ENCODE peak calls at places on chromosomes 1 and 21, in four cellular contexts. One of them, this sample, is unnamed.
A peak's percentile ranks its signal among the peaks of the same experiment; 100 is the strongest.

GRCh38 chr1:109783436-109783835 is 19.7 kb upstream of the EPS8L3 start:
- DNase-seq in K562: no peak
- DNase-seq in GM12878: no peak
- DNase-seq in H1: no peak
- DNase-seq in this sample: peak; percentile 76

GRCh38 chr1:45864124-45864721 is 60.8 kb downstream of the MAST2 start:
- DNase-seq in K562: no peak
- DNase-seq in H1: no peak
- DNase-seq in GM12878: no peak
- DNase-seq in this sample: no peak

GRCh38 chr1:227586733-227587132 is 23.4 kb downstream of the ZNF678 start:
- DNase-seq in K562: no peak
- DNase-seq in GM12878: no peak
- DNase-seq in H1: no peak
- DNase-seq in this sample: no peak

GRCh38 chr1:244645890-244646289 is 7.0 kb upstream of the DESI2 start:
- DNase-seq in GM12878: no peak
- DNase-seq in H1: no peak
- DNase-seq in K562: no peak
- DNase-seq in this sample: no peak

GRCh38 chr1:201539561-201540404 is 856 bp downstream of the NAV1 start:
- DNase-seq in K562: no peak
- DNase-seq in GM12878: no peak
- DNase-seq in H1: no peak
- DNase-seq in this sample: peak; percentile 84

GRCh38 chr21:45056917-45057560 is 17.3 kb upstream of the ADARB1 start:
- DNase-seq in H1: no peak
- DNase-seq in GM12878: no peak
- DNase-seq in K562: no peak
- DNase-seq in this sample: no peak

GRCh38 chr1:245197911-245198379 is 43.2 kb downstream of the KIF26B start:
- DNase-seq in GM12878: no peak
- DNase-seq in H1: no peak
- DNase-seq in K562: no peak
- DNase-seq in this sample: peak; percentile 79

GRCh38 chr1:182281541-182281940 is 110.0 kb downstream of the GLUL start:
- DNase-seq in H1: no peak
- DNase-seq in GM12878: no peak
- DNase-seq in K562: peak; percentile 32
- DNase-seq in this sample: no peak

GRCh38 chr1:233299450-233299849 is 3.9 kb upstream of the PCNX2 start:
- DNase-seq in GM12878: no peak
- DNase-seq in K562: no peak
- DNase-seq in H1: no peak
- DNase-seq in this sample: no peak

GRCh38 chr1:56098956-56099355 is 480.4 kb downstream of the PLPP3 start:
- DNase-seq in H1: no peak
- DNase-seq in K562: no peak
- DNase-seq in GM12878: no peak
- DNase-seq in this sample: peak; percentile 85

GRCh38 chr1:12438349-12438924 is 179.6 kb downstream of the DHRS3 start:
- DNase-seq in H1: no peak
- DNase-seq in K562: no peak
- DNase-seq in GM12878: peak; percentile 73
- DNase-seq in this sample: no peak

GRCh38 chr1:118304722-118305344 is 119.8 kb upstream of the SPAG17 start:
- DNase-seq in GM12878: no peak
- DNase-seq in K562: no peak
- DNase-seq in H1: no peak
- DNase-seq in this sample: no peak

GRCh38 chr1:97545446-97545845 is 375.4 kb downstream of the DPYD start:
- DNase-seq in H1: no peak
- DNase-seq in GM12878: no peak
- DNase-seq in K562: no peak
- DNase-seq in this sample: no peak

GRCh38 chr21:39705849-39706248 is 39.1 kb upstream of the IGSF5 start:
- DNase-seq in H1: no peak
- DNase-seq in K562: no peak
- DNase-seq in GM12878: no peak
- DNase-seq in this sample: peak; percentile 12

GRCh38 chr1:40981702-40982448 is 2.4 kb downstream of the CTPS1 start:
- DNase-seq in GM12878: no peak
- DNase-seq in K562: no peak
- DNase-seq in H1: no peak
- DNase-seq in this sample: no peak
- TF ChIP-seq CHD1 in GM12878: no peak
- TF ChIP-seq CHD1 in K562: no peak
- TF ChIP-seq CHD1 in H1: no peak
- TF ChIP-seq CHD1 in this sample: no peak

GRCh38 chr1:153272186-153272585 is 12.7 kb downstream of the LORICRIN start:
- DNase-seq in H1: no peak
- DNase-seq in GM12878: no peak
- DNase-seq in K562: no peak
- DNase-seq in this sample: no peak

GRCh38 chr1:153277852-153278251 is 18.4 kb downstream of the LORICRIN start:
- DNase-seq in K562: peak; percentile 33
- DNase-seq in GM12878: no peak
- DNase-seq in H1: no peak
- DNase-seq in this sample: no peak
- TF ChIP-seq CHD1 in K562: no peak
- TF ChIP-seq CHD1 in GM12878: no peak
- TF ChIP-seq CHD1 in H1: no peak
- TF ChIP-seq CHD1 in this sample: no peak

GRCh38 chr1:38991638-38992449 is 768 bp downstream of the AKIRIN1 start:
- DNase-seq in K562: peak; percentile 75
- DNase-seq in H1: no peak
- DNase-seq in GM12878: no peak
- DNase-seq in this sample: no peak
- TF ChIP-seq CHD1 in K562: peak; percentile 33
- TF ChIP-seq CHD1 in H1: no peak
- TF ChIP-seq CHD1 in GM12878: no peak
- TF ChIP-seq CHD1 in this sample: no peak

GRCh38 chr21:26965567-26966359 is 1.1 kb downstream of the ADAMTS5 start:
- DNase-seq in H1: no peak
- DNase-seq in GM12878: no peak
- DNase-seq in K562: no peak
- DNase-seq in this sample: peak; percentile 12

GRCh38 chr21:26972131-26972707 is 5.3 kb upstream of the ADAMTS5 start:
- DNase-seq in K562: no peak
- DNase-seq in H1: no peak
- DNase-seq in GM12878: no peak
- DNase-seq in this sample: no peak

GRCh38 chr21:26966978-26967913 is at the start of gene ADAMTS5:
- DNase-seq in H1: no peak
- DNase-seq in K562: no peak
- DNase-seq in GM12878: no peak
- DNase-seq in this sample: peak; percentile 69

GRCh38 chr21:26966360-26966977 is 419 bp downstream of the ADAMTS5 start:
- DNase-seq in H1: no peak
- DNase-seq in K562: no peak
- DNase-seq in GM12878: no peak
- DNase-seq in this sample: peak; percentile 37

DNA sequence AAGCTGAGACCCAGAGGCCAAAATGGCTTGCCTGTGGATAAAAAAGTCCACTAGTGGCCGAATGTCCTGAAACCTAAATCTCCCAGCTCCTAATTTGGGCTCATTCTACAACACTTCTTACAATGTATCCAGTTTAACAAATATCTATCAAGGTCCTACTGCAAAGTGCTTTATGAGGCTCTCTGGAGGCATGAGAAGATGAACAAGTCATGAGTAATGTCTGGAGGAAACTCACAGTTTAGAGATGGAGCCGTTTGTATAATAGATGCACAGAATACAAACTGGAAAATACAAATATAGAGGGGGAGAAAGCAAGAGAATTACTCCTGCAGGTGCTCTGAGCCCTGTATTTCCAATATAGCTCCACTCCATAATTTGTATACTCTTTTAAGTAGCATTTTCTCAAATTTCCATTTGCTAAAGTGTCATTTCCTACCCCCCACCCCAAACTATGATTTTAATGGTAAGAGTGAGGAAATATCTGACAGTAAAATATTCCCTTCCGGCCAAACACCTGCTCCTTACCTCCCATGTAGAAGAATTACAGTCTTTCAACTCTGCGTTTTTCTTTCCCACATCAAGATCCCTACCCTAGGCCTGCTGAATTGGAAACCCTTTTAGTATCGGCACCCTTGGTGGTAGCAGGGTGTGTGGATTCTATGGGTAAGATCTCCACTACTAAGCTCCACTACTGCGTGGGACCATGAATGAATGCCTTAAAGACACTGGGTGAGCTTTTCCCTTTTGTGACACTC is 3.3 kb upstream of the ADAMTS5 start:
- DNase-seq in K562: no peak
- DNase-seq in H1: no peak
- DNase-seq in GM12878: no peak
- DNase-seq in this sample: peak; percentile 22
- TF ChIP-seq CHD1 in K562: no peak
- TF ChIP-seq CHD1 in H1: no peak
- TF ChIP-seq CHD1 in GM12878: no peak
- TF ChIP-seq CHD1 in this sample: no peak

GRCh38 chr1:216600730-216601426 is 122.4 kb downstream of the ESRRG start:
- DNase-seq in H1: peak; percentile 38
- DNase-seq in K562: no peak
- DNase-seq in GM12878: no peak
- DNase-seq in this sample: peak; percentile 78
- TF ChIP-seq CHD1 in H1: no peak
- TF ChIP-seq CHD1 in K562: no peak
- TF ChIP-seq CHD1 in GM12878: no peak
- TF ChIP-seq CHD1 in this sample: no peak

DNA sequence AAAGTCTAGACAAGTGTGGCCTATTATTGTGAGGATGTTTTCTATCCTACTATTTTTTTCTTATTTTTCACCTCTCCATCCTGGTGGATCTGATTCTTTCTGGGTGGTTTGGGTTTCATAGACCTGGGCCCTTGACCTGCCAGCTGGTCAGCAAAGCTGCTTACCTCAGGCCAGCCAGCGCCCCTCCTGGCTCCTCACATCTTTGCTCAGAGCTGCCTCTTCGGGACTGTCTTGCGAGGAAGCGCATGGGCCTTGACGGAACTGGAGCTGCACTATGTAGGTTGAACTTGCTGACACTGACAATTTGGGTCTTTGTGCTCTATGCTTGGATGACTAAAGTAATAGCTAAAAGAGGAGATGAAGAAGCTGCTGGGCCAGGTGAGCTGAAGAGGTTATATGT is 138.5 kb upstream of the SYT6 start:
- DNase-seq in K562: no peak
- DNase-seq in GM12878: no peak
- DNase-seq in H1: no peak
- DNase-seq in this sample: no peak
- TF ChIP-seq CHD1 in K562: no peak
- TF ChIP-seq CHD1 in GM12878: no peak
- TF ChIP-seq CHD1 in H1: no peak
- TF ChIP-seq CHD1 in this sample: no peak